ENCODE peak calls at places on chromosomes 16 and 17, in four cellular contexts. One of them, this sample, is unnamed.

GRCh38 chr16:12089492-12090161 is 113.1 kb downstream of the SNX29 start:
- DNase-seq in prostate gland: no peak
- DNase-seq in central memory CD4-positive, alpha-beta T cell: peak
- DNase-seq in cardiac muscle cell: peak
- DNase-seq in this sample: no peak

GRCh38 chr17:77487677-77488530 is 347.1 kb downstream of the SEC14L1 start:
- DNase-seq in cardiac muscle cell: no peak
- DNase-seq in central memory CD4-positive, alpha-beta T cell: no peak
- DNase-seq in prostate gland: no peak
- DNase-seq in this sample: no peak

GRCh38 chr17:29706045-29706431 is 83.3 kb upstream of the CORO6 start:
- DNase-seq in cardiac muscle cell: no peak
- DNase-seq in central memory CD4-positive, alpha-beta T cell: no peak
- DNase-seq in prostate gland: no peak
- DNase-seq in this sample: no peak

GRCh38 chr17:1347681-1348318 is 52.2 kb downstream of the YWHAE start:
- DNase-seq in central memory CD4-positive, alpha-beta T cell: peak
- DNase-seq in prostate gland: peak
- DNase-seq in cardiac muscle cell: no peak
- DNase-seq in this sample: no peak

GRCh38 chr16:87789437-87790277 is 23.9 kb upstream of the KLHDC4 start:
- DNase-seq in cardiac muscle cell: no peak
- DNase-seq in central memory CD4-positive, alpha-beta T cell: no peak
- DNase-seq in prostate gland: no peak
- DNase-seq in this sample: peak

GRCh38 chr17:49386373-49386772 is 24.3 kb upstream of the ZNF652 start:
- DNase-seq in cardiac muscle cell: no peak
- DNase-seq in prostate gland: no peak
- DNase-seq in central memory CD4-positive, alpha-beta T cell: no peak
- DNase-seq in this sample: no peak

GRCh38 chr16:72948238-72948559 is 99.7 kb downstream of the ZFHX3 start:
- DNase-seq in central memory CD4-positive, alpha-beta T cell: no peak
- DNase-seq in cardiac muscle cell: no peak
- DNase-seq in prostate gland: no peak
- DNase-seq in this sample: no peak

GRCh38 chr16:1559446-1559975 is 26.0 kb downstream of the TMEM204 start:
- DNase-seq in cardiac muscle cell: no peak
- DNase-seq in central memory CD4-positive, alpha-beta T cell: peak
- DNase-seq in prostate gland: no peak
- DNase-seq in this sample: no peak

GRCh38 chr16:19169081-19169639 is 1.1 kb downstream of the SYT17 start:
- DNase-seq in cardiac muscle cell: no peak
- DNase-seq in central memory CD4-positive, alpha-beta T cell: no peak
- DNase-seq in prostate gland: no peak
- DNase-seq in this sample: no peak

GRCh38 chr16:85309656-85310587 is 197.7 kb upstream of the CIBAR2 start:
- DNase-seq in cardiac muscle cell: no peak
- DNase-seq in central memory CD4-positive, alpha-beta T cell: no peak
- DNase-seq in prostate gland: no peak
- DNase-seq in this sample: no peak

GRCh38 chr16:71474864-71475263 is 12.8 kb upstream of the ZNF23 start:
- DNase-seq in central memory CD4-positive, alpha-beta T cell: no peak
- DNase-seq in cardiac muscle cell: no peak
- DNase-seq in prostate gland: no peak
- DNase-seq in this sample: peak

GRCh38 chr17:18377437-18378204 is at the start of gene EVPLL:
- DNase-seq in cardiac muscle cell: no peak
- DNase-seq in central memory CD4-positive, alpha-beta T cell: no peak
- DNase-seq in prostate gland: peak
- DNase-seq in this sample: peak

GRCh38 chr16:64412578-64413280 is 709.1 kb downstream of the CDH11 start:
- DNase-seq in prostate gland: no peak
- DNase-seq in cardiac muscle cell: no peak
- DNase-seq in central memory CD4-positive, alpha-beta T cell: no peak
- DNase-seq in this sample: no peak

GRCh38 chr16:24681793-24682192 is 47.7 kb upstream of the TNRC6A start:
- DNase-seq in central memory CD4-positive, alpha-beta T cell: no peak
- DNase-seq in prostate gland: no peak
- DNase-seq in cardiac muscle cell: no peak
- DNase-seq in this sample: no peak

GRCh38 chr17:45408611-45409421 is 23.9 kb downstream of the ARHGAP27 start:
- DNase-seq in cardiac muscle cell: peak
- DNase-seq in prostate gland: no peak
- DNase-seq in central memory CD4-positive, alpha-beta T cell: no peak
- DNase-seq in this sample: no peak

GRCh38 chr17:67244621-67245072 is 349 bp downstream of the HELZ start:
- DNase-seq in prostate gland: peak
- DNase-seq in cardiac muscle cell: no peak
- DNase-seq in central memory CD4-positive, alpha-beta T cell: no peak
- DNase-seq in this sample: no peak